ENCODE peak calls at places on chromosomes 12 and 14, in six cellular contexts. U is MM.1S; A is activated gamma-delta T cell treated with Interleukin-2 at 50 U/mL for 16 hours; G is activated T-cell treated with anti-CD3 and anti-CD28 coated beads, Interleukin-2, amount 50 U/mL, for 24 hours; Y is OCI-LY7; P is progenitor cell of endocrine pancreas. S is an unnamed sample.

GRCh38 chr14:103232831-103233319 is 101.2 kb upstream of the EIF5 start:
- DNase-seq in A (no peak), Y (no peak), P (no peak), G (no peak), U (no peak), S (no peak)

GRCh38 chr12:72815421-72815820 is 543.3 kb downstream of the TRHDE start:
- DNase-seq in Y (no peak), P (no peak), A (no peak), G (no peak), U (no peak), S (no peak)

GRCh38 chr12:24408305-24408704 is 458.8 kb upstream of the SOX5 start:
- DNase-seq in P (no peak), G (no peak), A (no peak), U (peak), Y (no peak), S (no peak)

GRCh38 chr12:42027537-42027936 is 117.1 kb downstream of the GXYLT1 start:
- DNase-seq in P (no peak), A (no peak), Y (no peak), G (no peak), U (no peak), S (no peak)

GRCh38 chr14:49586673-49587460 is 687 bp upstream of the RPS29 start:
- DNase-seq in Y (peak), G (peak), A (peak), P (no peak), U (peak), S (peak)

GRCh38 chr12:2891240-2892053 is 756 bp downstream of the TULP3 start:
- DNase-seq in G (no peak), Y (peak), U (peak), A (peak), P (peak), S (peak)

GRCh38 chr12:68358532-68359485 is 26.6 kb upstream of the MDM1 start:
- DNase-seq in Y (peak), A (peak), P (no peak), G (no peak), U (peak), S (peak)

GRCh38 chr12:50166776-50167025 is 468 bp downstream of the CERS5 start:
- DNase-seq in U (no peak), Y (no peak), A (peak), P (no peak), G (peak), S (no peak)

GRCh38 chr14:55794655-55795583 is 214.9 kb downstream of the KTN1 start:
- DNase-seq in A (no peak), P (no peak), G (no peak), U (no peak), Y (no peak), S (peak)

GRCh38 chr12:60394680-60395079 is 798.9 kb downstream of the SLC16A7 start:
- DNase-seq in P (no peak), U (no peak), G (no peak), A (no peak), Y (no peak), S (no peak)

GRCh38 chr14:73462078-73462715 is 3.9 kb upstream of the NUMB start:
- DNase-seq in P (no peak), G (no peak), A (no peak), U (no peak), Y (no peak), S (peak)

GRCh38 chr12:116659771-116660481 is 77.9 kb downstream of the SPRING1 start:
- DNase-seq in G (no peak), A (no peak), P (no peak), Y (no peak), U (no peak), S (no peak)

GRCh38 chr12:71195338-71195896 is 37.6 kb upstream of the TSPAN8 start:
- DNase-seq in P (no peak), U (no peak), G (no peak), A (no peak), Y (no peak), S (no peak)

GRCh38 chr14:77023001-77023996 is 5.2 kb downstream of the IRF2BPL start:
- DNase-seq in Y (no peak), G (peak), A (no peak), U (no peak), P (peak), S (no peak)

GRCh38 chr12:10406725-10407124 is 2.8 kb downstream of the KLRC4 start:
- DNase-seq in G (no peak), A (no peak), P (no peak), Y (peak), U (no peak), S (no peak)

GRCh38 chr12:124699878-124700277 is 132.5 kb upstream of the NCOR2 start:
- DNase-seq in Y (no peak), P (no peak), U (no peak), G (no peak), A (no peak), S (no peak)

GRCh38 chr12:56160160-56160763 is 2.1 kb downstream of the MYL6 start:
- DNase-seq in U (no peak), A (peak), G (peak), P (no peak), Y (peak), S (no peak)

GRCh38 chr12:95547522-95548055 is 3.7 kb downstream of the USP44 start:
- DNase-seq in G (no peak), Y (peak), A (no peak), U (no peak), P (no peak), S (no peak)

GRCh38 chr12:3438401-3438800 is 52.6 kb upstream of the PRMT8 start:
- DNase-seq in G (no peak), P (no peak), A (no peak), Y (no peak), U (no peak), S (no peak)

GRCh38 chr14:22872833-22873520 is 1.4 kb downstream of the LRP10 start:
- DNase-seq in P (no peak), G (no peak), A (no peak), U (no peak), Y (no peak), S (no peak)

GRCh38 chr14:63781686-63782085 is 53.8 kb upstream of the SGPP1 start:
- DNase-seq in G (no peak), U (no peak), Y (no peak), P (no peak), A (no peak), S (no peak)

GRCh38 chr14:94598506-94598815 is 13.7 kb upstream of the SERPINA3 start:
- DNase-seq in Y (no peak), A (no peak), G (no peak), U (no peak), P (no peak), S (no peak)

GRCh38 chr14:68762944-68763831 is 29.7 kb downstream of the ZFP36L1 start:
- DNase-seq in Y (no peak), A (no peak), P (peak), G (no peak), U (no peak), S (no peak)

GRCh38 chr14:30840086-30840779 is 34.1 kb upstream of the COCH start:
- DNase-seq in Y (no peak), G (no peak), U (no peak), P (no peak), A (no peak), S (no peak)

GRCh38 chr14:39441805-39442204 is 9.6 kb upstream of the FBXO33 start:
- DNase-seq in A (no peak), U (no peak), G (no peak), Y (no peak), P (no peak), S (no peak)

GRCh38 chr12:104680070-104680469 is 223.3 kb downstream of the CHST11 start:
- DNase-seq in G (peak), P (no peak), U (no peak), A (no peak), Y (peak), S (no peak)

GRCh38 chr12:32533971-32534590 is 134.7 kb downstream of the FGD4 start:
- DNase-seq in Y (peak), G (no peak), A (no peak), U (peak), P (peak), S (peak)

GRCh38 chr14:102824832-102825231 is 47.6 kb downstream of the TRAF3 start:
- DNase-seq in P (no peak), G (no peak), Y (no peak), A (no peak), U (no peak), S (no peak)

S was measured in NCI-H460.